ENCODE peak calls at places on chromosomes 1 and 21, in ten cellular contexts. P, Y, W, U, X, F, I, B, O and S are unnamed samples. For H3K4me1 and H3K27me3, the result is how much of the 10 kb centered on the place peaks cover.

GRCh38 chr1:7437608-7438395 is 333.3 kb upstream of the VAMP3 start:
- ATAC-seq in P (no peak), Y (no peak), W (no peak), U (no peak), X (no peak), F (no peak), I (no peak), B (no peak), O (no peak), S (no peak)

GRCh38 chr1:42085596-42085995 is 67.6 kb upstream of the GUCA2B start:
- ATAC-seq in P (peak), Y (no peak), W (peak), U (no peak), X (no peak), F (no peak), I (peak), B (no peak), O (no peak), S (no peak)

GRCh38 chr1:9426291-9426711 is 113.0 kb upstream of the SLC25A33 start:
- ATAC-seq in P (no peak), Y (no peak), W (no peak), U (no peak), X (no peak), F (no peak), I (no peak), B (no peak), O (no peak), S (no peak)

GRCh38 chr1:27752372-27752771 is 20.6 kb upstream of the STX12 start:
- ATAC-seq in P (no peak), Y (no peak), W (no peak), U (no peak), X (no peak), F (no peak), I (no peak), B (no peak), O (no peak), S (no peak)

GRCh38 chr1:12485231-12486172 is 132.5 kb downstream of the DHRS3 start:
- ATAC-seq in P (peak), Y (peak), W (peak), U (no peak), X (peak), F (peak), I (peak), B (no peak), O (peak), S (peak)

GRCh38 chr1:107739183-107739582 is 225.8 kb downstream of the VAV3 start:
- ATAC-seq in P (peak), Y (peak), W (no peak), U (no peak), X (no peak), F (no peak), I (peak), B (no peak), O (no peak), S (peak)

GRCh38 chr1:35564037-35564883 is 6.7 kb downstream of the NCDN start:
- ATAC-seq in P (peak), Y (peak), W (peak), U (peak), X (peak), F (peak), I (peak), B (peak), O (peak), S (peak)

GRCh38 chr1:81432654-81433109 is 368.1 kb upstream of the ADGRL2 start:
- ATAC-seq in P (no peak), Y (peak), W (no peak), U (no peak), X (no peak), F (no peak), I (no peak), B (no peak), O (no peak), S (no peak)

GRCh38 chr1:234986750-234987414 is 141.8 kb downstream of the TOMM20 start:
- ATAC-seq in P (peak), Y (peak), W (peak), U (no peak), X (peak), F (no peak), I (peak), B (no peak), O (no peak), S (peak)

GRCh38 chr21:31429500-31429899 is 85.4 kb upstream of the TIAM1 start:
- ATAC-seq in P (no peak), Y (peak), W (no peak), U (no peak), X (no peak), F (no peak), I (no peak), B (no peak), O (no peak), S (peak)

GRCh38 chr1:57067863-57068262 is 102.0 kb upstream of the C8B start:
- ATAC-seq in P (no peak), Y (no peak), W (no peak), U (no peak), X (no peak), F (no peak), I (peak), B (no peak), O (no peak), S (no peak)

GRCh38 chr1:172497230-172497629 is 35.7 kb upstream of the SUCO start:
- ATAC-seq in P (peak), Y (no peak), W (no peak), U (peak), X (peak), F (peak), I (peak), B (peak), O (no peak), S (peak)

GRCh38 chr1:61121631-61122030 is 39.3 kb downstream of the NFIA start:
- ATAC-seq in P (no peak), Y (no peak), W (no peak), U (peak), X (peak), F (no peak), I (peak), B (no peak), O (no peak), S (peak)

GRCh38 chr21:33384851-33385331 is 18.3 kb upstream of the IFNGR2 start:
- ATAC-seq in P (no peak), Y (no peak), W (no peak), U (no peak), X (no peak), F (no peak), I (no peak), B (no peak), O (no peak), S (no peak)

GRCh38 chr1:23576338-23577055 is 17.2 kb upstream of the ID3 start:
- ATAC-seq in P (peak), Y (no peak), W (peak), U (no peak), X (peak), F (peak), I (peak), B (no peak), O (no peak), S (peak)

GRCh38 chr1:169106921-169107672 is 607 bp downstream of the ATP1B1 start:
- ATAC-seq in P (no peak), Y (no peak), W (no peak), U (no peak), X (no peak), F (peak), I (no peak), B (no peak), O (no peak), S (no peak)

GRCh38 chr1:156337052-156337887 is 822 bp downstream of the CCT3 start:
- ATAC-seq in P (peak), Y (no peak), W (no peak), U (no peak), X (no peak), F (no peak), I (no peak), B (no peak), O (no peak), S (no peak)

GRCh38 chr1:235272851-235273250 is 55.1 kb downstream of the ARID4B start:
- ATAC-seq in P (peak), Y (no peak), W (no peak), U (no peak), X (no peak), F (no peak), I (peak), B (no peak), O (no peak), S (no peak)

GRCh38 chr1:42551150-42551549 is 88.1 kb downstream of the CCDC30 start:
- ATAC-seq in P (no peak), Y (no peak), W (no peak), U (no peak), X (no peak), F (no peak), I (no peak), B (no peak), O (no peak), S (no peak)

GRCh38 chr1:26890467-26890796 is 349 bp upstream of the GPN2 start:
- ATAC-seq in P (peak), Y (peak), W (peak), U (no peak), X (peak), F (peak), I (peak), B (peak), O (peak), S (peak)

GRCh38 chr1:201882665-201883132 is 6.0 kb upstream of the SHISA4 start:
- ATAC-seq in P (peak), Y (no peak), W (no peak), U (peak), X (peak), F (peak), I (peak), B (peak), O (peak), S (no peak)
- H3K4me1 ChIP-seq in P (under half), Y (under half), W (under half), U (under half), X (under half), F (under half), I (under half), B (under half), O (half or more), S (under half)

GRCh38 chr1:206833131-206833530 is 32.3 kb upstream of the IL20 start:
- ATAC-seq in P (peak), Y (no peak), W (no peak), U (no peak), X (no peak), F (no peak), I (no peak), B (no peak), O (no peak), S (no peak)
- H3K27me3 ChIP-seq in P (under half), Y (under half), W (under half), U (under half), X (under half), F (half or more), I (under half), B (under half), O (under half), S (under half)

GRCh38 chr1:236893626-236894545 is 98.8 kb downstream of the MTR start:
- ATAC-seq in P (no peak), Y (no peak), W (no peak), U (no peak), X (no peak), F (peak), I (no peak), B (no peak), O (no peak), S (peak)

GRCh38 chr1:236888126-236888525 is 93.0 kb downstream of the MTR start:
- ATAC-seq in P (no peak), Y (peak), W (no peak), U (no peak), X (peak), F (no peak), I (no peak), B (no peak), O (no peak), S (no peak)

GRCh38 chr1:236887081-236887480 is 92.0 kb downstream of the MTR start:
- ATAC-seq in P (no peak), Y (no peak), W (no peak), U (no peak), X (no peak), F (no peak), I (no peak), B (no peak), O (no peak), S (no peak)

GRCh38 chr1:236888903-236889302 is 93.8 kb downstream of the MTR start:
- ATAC-seq in P (no peak), Y (peak), W (no peak), U (no peak), X (no peak), F (no peak), I (no peak), B (no peak), O (no peak), S (no peak)

GRCh38 chr1:236890152-236891056 is 95.3 kb downstream of the MTR start:
- ATAC-seq in P (no peak), Y (peak), W (no peak), U (no peak), X (no peak), F (no peak), I (no peak), B (no peak), O (no peak), S (peak)
- H3K4me1 ChIP-seq in P (under half), Y (under half), W (under half), U (under half), X (under half), F (under half), I (under half), B (under half), O (under half), S (under half)

GRCh38 chr1:10793129-10793651 is 3.3 kb downstream of the CASZ1 start:
- ATAC-seq in P (no peak), Y (no peak), W (no peak), U (no peak), X (no peak), F (no peak), I (no peak), B (no peak), O (no peak), S (no peak)

GRCh38 chr1:10796029-10796944 is at the start of gene CASZ1:
- ATAC-seq in P (peak), Y (peak), W (peak), U (peak), X (peak), F (peak), I (peak), B (peak), O (peak), S (peak)

GRCh38 chr1:10794724-10795304 is 1.6 kb downstream of the CASZ1 start:
- ATAC-seq in P (peak), Y (peak), W (no peak), U (no peak), X (peak), F (peak), I (peak), B (peak), O (peak), S (no peak)

GRCh38 chr1:10791117-10791951 is 5.1 kb downstream of the CASZ1 start:
- ATAC-seq in P (no peak), Y (no peak), W (no peak), U (no peak), X (no peak), F (no peak), I (no peak), B (no peak), O (peak), S (no peak)

DNA sequence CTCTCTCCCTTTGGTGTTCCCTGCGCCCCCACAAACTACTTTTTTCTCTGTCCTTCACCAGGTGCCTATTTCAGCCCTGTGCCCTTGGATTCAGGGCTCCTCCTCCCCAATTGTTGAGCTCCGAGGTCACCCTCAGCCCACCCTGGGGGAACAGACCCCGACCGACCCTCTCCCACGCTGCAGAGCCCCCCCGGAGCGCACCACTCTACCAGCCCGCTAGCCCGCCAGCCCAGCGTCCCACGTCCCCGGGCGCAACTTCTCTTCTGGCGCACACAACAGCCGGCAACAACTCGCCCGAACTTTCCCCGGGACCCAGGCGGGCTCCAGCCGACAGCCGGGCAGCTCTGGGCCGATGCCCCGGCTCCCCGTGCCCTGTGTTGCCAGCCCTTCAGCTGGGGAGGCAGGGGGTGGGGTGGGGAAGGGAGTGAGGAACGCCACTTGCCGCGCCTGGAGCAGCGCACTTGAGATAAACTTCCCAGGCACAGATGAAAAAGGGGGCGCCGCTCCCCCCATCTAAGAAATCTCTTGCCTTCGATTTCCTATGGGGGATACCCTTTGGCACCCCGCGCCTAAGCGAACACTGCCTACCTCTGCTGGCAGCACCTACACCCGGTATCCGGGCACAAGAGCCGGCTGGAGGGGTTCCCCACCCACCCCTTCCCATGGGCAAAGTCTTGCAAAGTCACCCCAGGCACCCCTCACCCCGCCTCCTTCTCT is 983 bp downstream of the CASZ1 start:
- ATAC-seq in P (peak), Y (peak), W (peak), U (no peak), X (peak), F (peak), I (peak), B (peak), O (peak), S (no peak)
- H3K27me3 ChIP-seq in P (under half), Y (under half), W (under half), U (half or more), X (half or more), F (under half), I (half or more), B (under half), O (under half), S (half or more)

DNA sequence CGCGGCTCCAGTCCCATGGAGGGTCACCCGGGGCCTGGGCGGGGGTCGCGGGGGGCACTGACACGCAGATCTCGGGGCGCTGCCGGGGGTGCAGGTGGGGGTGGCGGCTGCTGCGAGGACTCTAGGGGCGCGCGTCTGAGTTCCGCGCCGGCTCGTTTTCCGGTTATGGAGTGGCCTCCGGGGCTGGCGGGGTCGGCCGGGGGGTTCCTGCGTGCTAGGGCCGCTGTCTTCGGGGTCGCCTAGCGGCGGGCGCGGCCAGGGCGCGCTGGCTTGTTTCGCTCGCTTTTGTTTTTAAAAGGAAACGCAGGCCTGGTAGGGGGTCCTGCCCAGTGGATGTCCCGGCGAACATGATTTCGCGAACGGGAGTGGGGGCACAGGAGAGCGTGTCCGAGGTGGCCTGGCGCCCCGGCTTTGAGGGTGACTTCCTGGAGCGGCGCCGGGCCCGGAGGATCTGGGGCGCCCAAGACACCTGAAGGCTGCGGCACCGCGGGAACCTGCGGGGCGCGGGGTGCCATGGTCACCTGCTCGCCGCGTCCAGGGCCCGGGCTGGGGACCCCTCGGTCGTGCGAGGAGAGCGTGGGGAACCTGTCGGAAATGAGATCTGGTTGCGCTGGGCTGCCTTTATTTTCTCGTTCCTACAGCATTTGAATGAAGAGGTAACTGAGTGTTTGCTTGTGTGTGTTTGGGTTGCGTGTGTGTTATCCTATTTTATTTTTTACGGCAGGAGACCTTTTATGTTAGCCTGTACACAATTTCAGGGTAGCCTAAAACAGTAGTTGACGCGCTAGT is 618 bp downstream of the ETS2 start:
- ATAC-seq in P (peak), Y (peak), W (peak), U (no peak), X (peak), F (no peak), I (peak), B (no peak), O (peak), S (peak)
- H3K4me1 ChIP-seq in P (under half), Y (under half), W (under half), U (under half), X (half or more), F (half or more), I (half or more), B (half or more), O (under half), S (under half)

GRCh38 chr1:220886470-220887201 is 7.4 kb downstream of the HLX start:
- ATAC-seq in P (no peak), Y (no peak), W (no peak), U (no peak), X (no peak), F (no peak), I (no peak), B (no peak), O (no peak), S (no peak)

GRCh38 chr1:220884981-220885918 is 6.0 kb downstream of the HLX start:
- ATAC-seq in P (no peak), Y (no peak), W (no peak), U (no peak), X (no peak), F (no peak), I (no peak), B (no peak), O (no peak), S (no peak)

GRCh38 chr1:220884109-220884980 is 5.1 kb downstream of the HLX start:
- ATAC-seq in P (no peak), Y (no peak), W (no peak), U (peak), X (no peak), F (no peak), I (no peak), B (no peak), O (no peak), S (no peak)

GRCh38 chr1:220887202-220887867 is 8.1 kb downstream of the HLX start:
- ATAC-seq in P (peak), Y (no peak), W (peak), U (peak), X (peak), F (no peak), I (no peak), B (no peak), O (no peak), S (no peak)

DNA sequence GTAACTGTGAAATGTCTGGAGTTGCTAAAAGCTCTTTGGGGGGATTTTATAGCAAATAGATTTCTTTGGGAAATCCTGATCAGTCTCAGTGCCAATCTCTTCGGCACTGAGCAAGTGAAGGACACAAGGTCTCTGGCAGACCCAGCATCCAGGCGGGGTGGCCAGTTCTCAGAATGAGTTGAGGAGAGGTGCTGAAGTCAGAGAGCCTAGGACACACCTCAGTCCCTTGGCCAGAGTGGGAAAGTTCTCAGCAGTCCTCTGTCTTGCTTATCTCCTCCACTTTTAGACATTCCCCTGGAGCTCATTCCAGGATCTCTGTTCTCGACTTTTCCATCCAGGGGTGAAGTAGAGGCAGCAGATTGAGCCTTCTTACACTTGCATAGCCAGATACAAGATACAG is 6.7 kb downstream of the HLX start:
- ATAC-seq in P (no peak), Y (no peak), W (no peak), U (no peak), X (no peak), F (no peak), I (no peak), B (no peak), O (no peak), S (no peak)
- H3K27me3 ChIP-seq in P (under half), Y (under half), W (under half), U (half or more), X (under half), F (under half), I (half or more), B (under half), O (under half), S (half or more)

GRCh38 chr1:155007253-155007828 is 4.7 kb downstream of the ZBTB7B start:
- ATAC-seq in P (no peak), Y (peak), W (no peak), U (no peak), X (peak), F (no peak), I (no peak), B (no peak), O (peak), S (no peak)

GRCh38 chr1:155006601-155007101 is 4.0 kb downstream of the ZBTB7B start:
- ATAC-seq in P (no peak), Y (no peak), W (no peak), U (no peak), X (no peak), F (no peak), I (no peak), B (no peak), O (no peak), S (no peak)

GRCh38 chr1:155009221-155009711 is 6.7 kb downstream of the ZBTB7B start:
- ATAC-seq in P (no peak), Y (no peak), W (no peak), U (no peak), X (no peak), F (no peak), I (no peak), B (no peak), O (no peak), S (no peak)

GRCh38 chr1:155009742-155010141 is 7.1 kb downstream of the ZBTB7B start:
- ATAC-seq in P (no peak), Y (no peak), W (no peak), U (no peak), X (no peak), F (no peak), I (no peak), B (no peak), O (no peak), S (no peak)

GRCh38 chr1:155008015-155008941 is 5.7 kb downstream of the ZBTB7B start:
- ATAC-seq in P (no peak), Y (no peak), W (no peak), U (no peak), X (no peak), F (no peak), I (peak), B (no peak), O (peak), S (no peak)
- H3K4me1 ChIP-seq in P (under half), Y (half or more), W (under half), U (under half), X (half or more), F (under half), I (half or more), B (half or more), O (half or more), S (under half)